ENCODE peak calls at places on chromosomes 4 and X, in seven cellular contexts. E is RWPE1, Y is lung, A is stomach, Z is HFF-Myc, N is keratinocyte, R is epithelial cell of esophagus. Q is an unnamed sample.

GRCh38 chr4:128604840-128605239 is 204.7 kb upstream of the JADE1 start:
- DNase-seq in E (peak), Y (no peak), A (no peak), Z (no peak), N (peak), R (peak), Q (no peak)

GRCh38 chrX:130024127-130024526 is 41.7 kb downstream of the BCORL1 start:
- DNase-seq in E (peak), Y (peak), A (peak), Z (peak), N (no peak), R (peak), Q (peak)

GRCh38 chr4:74376888-74377483 is 12.0 kb downstream of the EREG start:
- DNase-seq in E (peak), Y (no peak), A (no peak), Z (peak), N (no peak), R (peak), Q (peak)

GRCh38 chr4:158996669-158997074 is 106.2 kb upstream of the RAPGEF2 start:
- DNase-seq in E (peak), Y (no peak), A (no peak), Z (peak), N (peak), R (peak), Q (peak)

GRCh38 chr4:133483600-133484246 is 334.6 kb downstream of the PCDH10 start:
- DNase-seq in E (no peak), Y (no peak), A (no peak), Z (no peak), N (no peak), R (peak), Q (no peak)

GRCh38 chr4:89836031-89836777 is 757 bp downstream of the SNCA start:
- DNase-seq in E (no peak), Y (no peak), A (no peak), Z (no peak), N (no peak), R (peak), Q (no peak)

GRCh38 chrX:26253526-26253925 is 37.6 kb downstream of the MAGEB5 start:
- DNase-seq in E (no peak), Y (no peak), A (no peak), Z (no peak), N (no peak), R (no peak), Q (no peak)

GRCh38 chrX:103733017-103733416 is 22.3 kb downstream of the TMEM31 start:
- DNase-seq in E (no peak), Y (no peak), A (no peak), Z (no peak), N (no peak), R (peak), Q (no peak)

GRCh38 chr4:185654311-185654710 is 119.0 kb upstream of the PDLIM3 start:
- DNase-seq in E (no peak), Y (no peak), A (no peak), Z (no peak), N (no peak), R (peak), Q (no peak)

GRCh38 chr4:37970702-37971101 is 10.5 kb downstream of the PTTG2 start:
- DNase-seq in E (peak), Y (peak), A (peak), Z (no peak), N (peak), R (peak), Q (no peak)

GRCh38 chrX:150049647-150050046 is 111.4 kb upstream of the EOLA2 start:
- DNase-seq in E (no peak), Y (no peak), A (no peak), Z (no peak), N (no peak), R (no peak), Q (peak)

GRCh38 chr4:64582492-64582891 is 173.2 kb upstream of the TECRL start:
- DNase-seq in E (no peak), Y (no peak), A (no peak), Z (no peak), N (no peak), R (no peak), Q (no peak)

GRCh38 chr4:20284990-20285389 is 33.3 kb downstream of the SLIT2 start:
- DNase-seq in E (no peak), Y (no peak), A (no peak), Z (no peak), N (peak), R (peak), Q (no peak)
- TF ChIP-seq CTCF in E (no peak), Y (no peak), A (no peak), Z (no peak), N (no peak), R (no peak), Q (no peak)

GRCh38 chr4:80806472-80806871 is 224.0 kb upstream of the BMP3 start:
- DNase-seq in E (no peak), Y (no peak), A (no peak), Z (no peak), N (no peak), R (peak), Q (no peak)

GRCh38 chr4:80814266-80814665 is 216.2 kb upstream of the BMP3 start:
- DNase-seq in E (no peak), Y (no peak), A (no peak), Z (no peak), N (no peak), R (no peak), Q (no peak)

GRCh38 chr4:80811413-80811812 is 219.1 kb upstream of the BMP3 start:
- DNase-seq in E (no peak), Y (no peak), A (no peak), Z (no peak), N (no peak), R (no peak), Q (no peak)

GRCh38 chr4:80812145-80812544 is 218.4 kb upstream of the BMP3 start:
- DNase-seq in E (no peak), Y (no peak), A (no peak), Z (no peak), N (no peak), R (no peak), Q (no peak)
- TF ChIP-seq CTCF in E (no peak), Y (no peak), A (no peak), Z (no peak), N (no peak), R (no peak), Q (no peak)

GRCh38 chr4:244471-244870 is 60.8 kb downstream of the ZNF732 start:
- DNase-seq in E (no peak), Y (peak), A (peak), Z (no peak), N (no peak), R (peak), Q (no peak)
- TF ChIP-seq CTCF in E (peak), Y (peak), A (peak), Z (peak), N (peak), R (peak), Q (no peak)

GRCh38 chr4:125303058-125303457 is 11.7 kb upstream of the FAT4 start:
- DNase-seq in E (no peak), Y (no peak), A (no peak), Z (no peak), N (no peak), R (no peak), Q (no peak)
- TF ChIP-seq CTCF in E (no peak), Y (no peak), A (no peak), Z (no peak), N (no peak), R (no peak), Q (no peak)

GRCh38 chr4:173590697-173591096 is 60.7 kb upstream of the HAND2 start:
- DNase-seq in E (no peak), Y (no peak), A (no peak), Z (no peak), N (no peak), R (no peak), Q (no peak)

GRCh38 chr4:173585876-173586572 is 56.0 kb upstream of the HAND2 start:
- DNase-seq in E (no peak), Y (no peak), A (no peak), Z (no peak), N (no peak), R (no peak), Q (no peak)

GRCh38 chr4:173591760-173592159 is 61.7 kb upstream of the HAND2 start:
- DNase-seq in E (no peak), Y (no peak), A (no peak), Z (no peak), N (no peak), R (no peak), Q (no peak)
- TF ChIP-seq CTCF in E (no peak), Y (no peak), A (no peak), Z (peak), N (no peak), R (no peak), Q (no peak)

GRCh38 chrX:105880491-105880890 is 58.2 kb downstream of the NRK start:
- DNase-seq in E (no peak), Y (no peak), A (no peak), Z (no peak), N (no peak), R (no peak), Q (no peak)

GRCh38 chrX:105872921-105873320 is 50.6 kb downstream of the NRK start:
- DNase-seq in E (no peak), Y (no peak), A (no peak), Z (no peak), N (no peak), R (peak), Q (no peak)

GRCh38 chrX:105874790-105875189 is 52.5 kb downstream of the NRK start:
- DNase-seq in E (no peak), Y (no peak), A (no peak), Z (no peak), N (no peak), R (no peak), Q (no peak)

GRCh38 chrX:105876658-105877057 is 54.3 kb downstream of the NRK start:
- DNase-seq in E (no peak), Y (no peak), A (no peak), Z (no peak), N (no peak), R (peak), Q (no peak)
- TF ChIP-seq CTCF in E (no peak), Y (no peak), A (no peak), Z (no peak), N (peak), R (peak), Q (no peak)

DNA sequence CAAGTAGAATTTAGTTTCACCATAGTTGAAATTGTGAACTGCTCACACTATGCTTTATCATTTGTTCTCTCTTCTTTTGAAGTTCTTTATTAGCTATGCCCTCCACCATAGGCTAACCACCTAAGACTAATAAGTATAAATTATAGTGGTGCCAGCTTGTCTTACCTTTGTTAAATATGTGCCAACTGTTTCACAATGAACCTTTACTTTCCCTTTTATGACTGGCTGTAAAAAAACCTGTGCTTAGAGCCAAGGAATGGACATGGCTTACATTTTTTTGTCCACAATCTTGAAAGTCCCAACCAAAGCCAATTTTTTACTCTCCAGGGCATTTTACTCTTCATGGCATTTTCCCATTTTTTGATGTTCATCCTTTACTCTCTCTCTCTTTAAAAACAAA is 123.5 kb upstream of the LEF1 start:
- DNase-seq in E (no peak), Y (no peak), A (no peak), Z (no peak), N (no peak), R (no peak), Q (no peak)
- TF ChIP-seq CTCF in E (no peak), Y (no peak), A (no peak), Z (no peak), N (no peak), R (no peak), Q (no peak)

DNA sequence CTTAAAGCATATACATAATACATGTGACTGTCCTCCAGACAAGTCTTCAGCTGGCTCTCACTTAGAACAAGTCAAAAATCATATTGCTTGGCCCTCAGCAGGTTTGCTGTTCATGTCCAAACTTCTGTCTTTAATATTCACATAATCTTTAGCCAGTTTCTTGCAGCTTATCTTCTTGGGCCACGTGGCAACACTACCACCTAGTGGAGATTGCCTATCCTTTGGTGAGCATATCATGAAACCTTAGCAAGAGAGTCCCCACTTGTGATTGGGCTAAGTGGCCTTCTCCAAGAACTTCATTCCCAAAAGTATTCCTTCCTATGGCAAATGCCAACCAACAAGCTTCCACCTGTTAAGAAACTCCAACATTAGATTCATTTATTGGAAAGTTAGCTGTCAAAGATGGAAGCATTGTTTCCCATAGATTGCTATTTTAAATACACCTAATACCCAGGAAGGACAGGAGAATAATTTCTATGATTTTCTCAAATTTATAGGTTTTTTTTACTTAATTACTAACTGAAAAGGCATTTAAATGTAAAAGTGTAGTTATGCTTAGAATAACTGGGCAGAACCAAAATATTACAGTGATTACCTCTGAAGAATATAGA is 231.9 kb upstream of the INTU start:
- DNase-seq in E (peak), Y (peak), A (peak), Z (peak), N (peak), R (peak), Q (peak)
- TF ChIP-seq CTCF in E (peak), Y (peak), A (peak), Z (peak), N (peak), R (peak), Q (peak)

GRCh38 chr4:106818764-106819163 is 217.3 kb downstream of the DKK2 start:
- DNase-seq in E (no peak), Y (no peak), A (no peak), Z (no peak), N (no peak), R (no peak), Q (no peak)
- TF ChIP-seq CTCF in E (peak), Y (no peak), A (no peak), Z (no peak), N (no peak), R (no peak), Q (peak)

DNA sequence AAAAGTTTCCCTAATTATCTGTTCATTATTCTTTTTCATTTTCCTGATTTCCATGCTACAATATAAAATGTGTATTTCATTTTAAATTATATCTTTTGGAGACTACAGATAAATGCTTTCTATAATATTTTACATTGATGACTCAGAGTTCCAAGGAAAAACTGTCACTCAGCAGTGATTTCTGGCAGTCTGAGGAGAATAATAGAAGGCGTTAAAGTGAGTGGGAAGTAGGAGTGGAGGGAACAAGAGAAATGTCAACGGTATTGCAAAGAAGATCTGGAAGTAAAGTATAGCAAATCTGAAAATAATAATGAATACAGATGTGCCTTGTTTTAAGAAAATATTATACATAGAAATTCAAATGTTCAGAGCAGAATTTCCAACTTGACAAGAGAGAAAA is 293.6 kb upstream of the PITX2 start:
- DNase-seq in E (no peak), Y (no peak), A (no peak), Z (no peak), N (no peak), R (no peak), Q (no peak)
- TF ChIP-seq CTCF in E (no peak), Y (no peak), A (no peak), Z (no peak), N (no peak), R (no peak), Q (no peak)